ENCODE peak calls at places on chromosomes 7 and 10, in five cellular contexts. A is K562, H is HCT116, O is lower leg skin, P is ovary. Q is an unnamed sample.

GRCh38 chr7:55594414-55594813 is 22.1 kb upstream of the VOPP1 start:
- DNase-seq in H (no peak), P (no peak), A (no peak), O (peak; percentile 75), Q (no peak)

GRCh38 chr10:13528875-13529713 is at the start of gene BEND7:
- DNase-seq in H (no peak), P (peak; percentile 64), A (peak; percentile 95), O (no peak), Q (peak; percentile 20)

GRCh38 chr7:135321556-135321955 is 87.9 kb downstream of the STRA8 start:
- DNase-seq in H (no peak), O (peak; percentile 18), P (no peak), A (no peak), Q (peak; percentile 28)

GRCh38 chr7:15057272-15057671 is 154.7 kb upstream of the DGKB start:
- DNase-seq in O (no peak), A (no peak), H (no peak), P (no peak), Q (no peak)

GRCh38 chr10:78348416-78349164 is 314.9 kb downstream of the RPS24 start:
- DNase-seq in P (no peak), O (peak; percentile 65), H (no peak), A (no peak), Q (peak; percentile 5)

GRCh38 chr10:103820101-103821062 is 35.0 kb downstream of the SH3PXD2A start:
- DNase-seq in P (peak; percentile 82), O (peak; percentile 93), H (no peak), A (no peak), Q (peak; percentile 85)

GRCh38 chr10:25082276-25083204 is 66.1 kb downstream of the THNSL1 start:
- DNase-seq in O (no peak), A (no peak), H (no peak), P (no peak), Q (no peak)

GRCh38 chr7:86963599-86964230 is 95.7 kb downstream of the ELAPOR2 start:
- DNase-seq in O (no peak), H (no peak), A (no peak), P (no peak), Q (no peak)

GRCh38 chr7:27096756-27097514 is 1.1 kb upstream of the HOXA1 start:
- DNase-seq in P (peak; percentile 80), A (no peak), H (no peak), O (no peak), Q (peak; percentile 68)

GRCh38 chr10:129023057-129023456 is 444.0 kb upstream of the MGMT start:
- DNase-seq in P (no peak), A (no peak), O (no peak), H (no peak), Q (no peak)

GRCh38 chr7:13115157-13115772 is 427.8 kb downstream of the ARL4A start:
- DNase-seq in O (no peak), A (no peak), P (no peak), H (no peak), Q (no peak)

GRCh38 chr10:17206210-17206709 is 4.8 kb upstream of the TRDMT1 start:
- DNase-seq in H (no peak), A (no peak), P (no peak), O (no peak), Q (no peak)

GRCh38 chr10:122461367-122461728 is at the start of gene HTRA1:
- DNase-seq in O (peak; percentile 95), H (no peak), P (peak; percentile 86), A (no peak), Q (peak; percentile 80)

GRCh38 chr10:48976208-48976607 is 36.6 kb upstream of the LRRC18 start:
- DNase-seq in P (no peak), H (peak; percentile 18), O (no peak), A (peak; percentile 32), Q (no peak)

GRCh38 chr10:72201293-72201692 is 14.5 kb upstream of the ANAPC16 start:
- DNase-seq in P (no peak), O (no peak), H (no peak), A (no peak), Q (no peak)

GRCh38 chr10:32331606-32332005 is 15.4 kb downstream of the EPC1 start:
- DNase-seq in H (no peak), A (no peak), P (no peak), O (no peak), Q (no peak)

GRCh38 chr10:72170263-72170662 is 45.5 kb upstream of the ANAPC16 start:
- DNase-seq in O (no peak), P (no peak), H (peak; percentile 77), A (no peak), Q (no peak)

GRCh38 chr10:121695731-121696464 is 97.7 kb upstream of the FGFR2 start:
- DNase-seq in P (no peak), O (no peak), H (no peak), A (no peak), Q (no peak)

GRCh38 chr10:69382382-69383117 is 34.2 kb downstream of the TACR2 start:
- DNase-seq in P (no peak), H (no peak), A (no peak), O (no peak), Q (peak; percentile 73)

GRCh38 chr10:29142516-29143314 is 146.2 kb upstream of the LYZL1 start:
- DNase-seq in A (peak; percentile 30), O (no peak), H (no peak), P (no peak), Q (no peak)

GRCh38 chr10:38094158-38094922 is at the start of gene ZNF37A:
- DNase-seq in H (peak; percentile 95), A (peak; percentile 76), P (peak; percentile 90), O (peak; percentile 98), Q (peak; percentile 95)
- TF ChIP-seq POLR2A in H (peak; percentile 33), A (peak; percentile 75), P (no peak), O (no peak), Q (peak; percentile 76)

DNA sequence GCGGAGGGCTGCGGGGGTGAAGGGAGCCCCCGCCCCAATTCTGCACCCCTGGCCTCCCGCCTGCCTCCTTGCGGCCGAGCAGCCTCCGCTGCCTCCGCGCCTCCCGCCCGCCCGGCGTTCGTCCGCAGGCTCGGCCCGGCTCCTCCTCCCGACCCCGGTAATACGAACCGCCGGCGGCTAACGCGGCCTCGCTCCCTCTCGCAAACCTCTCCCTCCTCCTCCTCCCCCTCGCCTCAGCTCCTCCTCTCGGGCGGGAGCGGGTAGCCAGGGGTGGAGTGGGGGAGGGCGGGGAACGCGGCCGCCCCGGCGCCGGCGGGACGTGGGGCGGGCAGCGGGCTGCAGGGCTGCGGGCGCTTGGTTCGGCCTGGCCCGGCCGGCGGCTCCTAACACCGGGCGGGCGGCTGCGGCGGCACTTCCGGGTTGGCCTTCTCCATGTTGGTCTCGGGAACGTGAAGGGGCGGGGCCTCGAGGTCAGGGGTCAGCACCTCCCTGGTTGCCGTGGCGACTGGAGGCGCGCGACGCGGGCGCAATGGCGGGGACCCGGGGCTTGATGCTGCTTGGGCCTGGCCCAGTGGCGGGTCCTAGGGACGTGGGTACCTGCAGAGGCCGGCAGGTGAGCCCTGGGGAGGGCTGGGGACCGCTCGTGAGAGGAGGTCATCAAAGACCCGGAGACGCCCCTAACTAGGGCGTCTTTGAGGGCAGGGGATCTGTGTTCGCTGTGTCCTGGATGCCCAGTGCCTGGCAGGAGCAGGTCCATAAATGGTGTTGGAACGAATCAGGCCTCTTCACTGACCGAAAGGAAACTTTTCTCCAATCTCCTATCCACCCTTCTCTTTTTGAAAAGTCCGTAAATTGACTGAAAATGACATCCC is at the start of gene RAB11FIP2:
- DNase-seq in H (peak; percentile 79), O (peak; percentile 99), P (peak; percentile 98), A (peak; percentile 89), Q (peak; percentile 97)
- TF ChIP-seq POLR2A in H (peak; percentile 80), O (no peak), P (peak; percentile 15), A (peak; percentile 60), Q (peak; percentile 85)

GRCh38 chr7:94154858-94155257 is 150.7 kb upstream of the BET1 start:
- DNase-seq in P (no peak), O (no peak), H (no peak), A (no peak), Q (no peak)
- TF ChIP-seq POLR2A in P (no peak), O (no peak), H (no peak), A (no peak), Q (no peak)

GRCh38 chr7:100611983-100612729 is at the start of gene MOSPD3:
- DNase-seq in P (peak; percentile 99), H (peak; percentile 99), O (peak; percentile 100), A (peak; percentile 99), Q (peak; percentile 99)
- TF ChIP-seq POLR2A in P (peak; percentile 58), H (peak; percentile 59), O (no peak), A (peak; percentile 97), Q (peak; percentile 72)